ENCODE peak calls at places on chromosome 20, in ten cellular contexts. A is heart right ventricle; L is CD4-positive, CD25-positive, alpha-beta regulatory T cell; K is H1; Y is transverse colon; W is MM.1S; M is neuronal stem cell; F is trophoblast cell; G is astrocyte; T is heart left ventricle. O is an unnamed sample.

GRCh38 chr20:41171736-41172295 is 34.5 kb downstream of the PLCG1 start:
- DNase-seq in A (no peak), L (no peak), K (no peak), Y (peak; percentile 4), W (no peak), M (no peak), F (no peak), G (no peak), T (no peak), O (no peak)

GRCh38 chr20:53737404-53738038 is 143.9 kb upstream of the ZNF217 start:
- DNase-seq in A (no peak), L (no peak), K (no peak), Y (no peak), W (peak; percentile 10), M (no peak), F (no peak), G (peak; percentile 36), T (no peak), O (peak; percentile 38)

GRCh38 chr20:50821257-50821921 is 26.5 kb downstream of the BCAS4 start:
- DNase-seq in A (no peak), L (no peak), K (no peak), Y (no peak), W (no peak), M (no peak), F (no peak), G (no peak), T (no peak), O (no peak)

GRCh38 chr20:54573838-54574237 is 98.4 kb downstream of the DOK5 start:
- DNase-seq in A (peak; percentile 11), L (no peak), K (no peak), Y (no peak), W (no peak), M (no peak), F (no peak), G (no peak), T (peak; percentile 35), O (no peak)

GRCh38 chr20:62822239-62822787 is 5.5 kb downstream of the COL9A3 start:
- DNase-seq in A (no peak), L (no peak), K (peak; percentile 50), Y (no peak), W (no peak), M (no peak), F (no peak), G (no peak), T (no peak), O (no peak)

GRCh38 chr20:5895626-5896025 is 54.7 kb downstream of the TRMT6 start:
- DNase-seq in A (no peak), L (no peak), K (no peak), Y (no peak), W (no peak), M (no peak), F (no peak), G (no peak), T (no peak), O (no peak)

GRCh38 chr20:46164166-46164565 is 46.1 kb downstream of the CD40 start:
- DNase-seq in A (no peak), L (no peak), K (no peak), Y (no peak), W (no peak), M (no peak), F (no peak), G (no peak), T (no peak), O (no peak)

GRCh38 chr20:62427172-62428007 is at the start of gene RBBP8NL:
- DNase-seq in A (no peak), L (no peak), K (peak; percentile 88), Y (peak; percentile 92), W (no peak), M (no peak), F (peak; percentile 99), G (no peak), T (no peak), O (no peak)

GRCh38 chr20:38620501-38620900 is 18.9 kb downstream of the ARHGAP40 start:
- DNase-seq in A (no peak), L (no peak), K (no peak), Y (no peak), W (no peak), M (no peak), F (no peak), G (no peak), T (no peak), O (no peak)

GRCh38 chr20:62246431-62246830 is 8.1 kb downstream of the OSBPL2 start:
- DNase-seq in A (no peak), L (no peak), K (no peak), Y (no peak), W (no peak), M (no peak), F (no peak), G (no peak), T (no peak), O (no peak)

GRCh38 chr20:54170963-54171362 is 2.8 kb downstream of the CYP24A1 start:
- DNase-seq in A (no peak), L (no peak), K (no peak), Y (no peak), W (no peak), M (no peak), F (no peak), G (no peak), T (no peak), O (no peak)

GRCh38 chr20:36479938-36480337 is 61.4 kb upstream of the MYL9 start:
- DNase-seq in A (no peak), L (no peak), K (no peak), Y (no peak), W (no peak), M (no peak), F (peak; percentile 78), G (no peak), T (no peak), O (no peak)

GRCh38 chr20:11204926-11205768 is 531.3 kb upstream of the JAG1 start:
- DNase-seq in A (peak; percentile 19), L (peak; percentile 16), K (peak; percentile 55), Y (peak; percentile 74), W (peak; percentile 67), M (peak; percentile 56), F (peak; percentile 50), G (peak; percentile 41), T (peak; percentile 69), O (peak; percentile 71)
- H3K27ac ChIP-seq in A (peak overlapping the region; percentile 59), L (no peak overlapping the region), K (no peak overlapping the region), Y (no peak overlapping the region), W (no peak overlapping the region), M (no peak overlapping the region), F (peak overlapping the region; percentile 22), G (no peak overlapping the region), T (no peak overlapping the region), O (no peak overlapping the region)

GRCh38 chr20:2748551-2749342 is 51.7 kb downstream of the CPXM1 start:
- DNase-seq in A (no peak), L (no peak), K (peak; percentile 73), Y (no peak), W (no peak), M (no peak), F (no peak), G (no peak), T (no peak), O (no peak)
- H3K4me3 ChIP-seq in A (no peak overlapping the region), L (no peak overlapping the region), K (no peak overlapping the region), Y (no peak overlapping the region), W (no peak overlapping the region), M (no peak overlapping the region), F (no peak overlapping the region), G (no peak overlapping the region), T (no peak overlapping the region), O (no peak overlapping the region)

GRCh38 chr20:1813101-1813529 is 82.1 kb upstream of the SIRPA start:
- DNase-seq in A (peak; percentile 62), L (no peak), K (no peak), Y (peak; percentile 35), W (no peak), M (no peak), F (peak; percentile 82), G (peak; percentile 90), T (peak; percentile 79), O (no peak)

GRCh38 chr20:1816384-1817381 is 78.5 kb upstream of the SIRPA start:
- DNase-seq in A (no peak), L (no peak), K (no peak), Y (no peak), W (no peak), M (no peak), F (no peak), G (peak; percentile 71), T (peak; percentile 48), O (no peak)

GRCh38 chr20:1817577-1818211 is 77.5 kb upstream of the SIRPA start:
- DNase-seq in A (no peak), L (no peak), K (no peak), Y (peak; percentile 3), W (no peak), M (no peak), F (no peak), G (no peak), T (no peak), O (no peak)

GRCh38 chr20:1813674-1814635 is 81.3 kb upstream of the SIRPA start:
- DNase-seq in A (no peak), L (no peak), K (no peak), Y (no peak), W (no peak), M (no peak), F (no peak), G (no peak), T (no peak), O (no peak)

DNA sequence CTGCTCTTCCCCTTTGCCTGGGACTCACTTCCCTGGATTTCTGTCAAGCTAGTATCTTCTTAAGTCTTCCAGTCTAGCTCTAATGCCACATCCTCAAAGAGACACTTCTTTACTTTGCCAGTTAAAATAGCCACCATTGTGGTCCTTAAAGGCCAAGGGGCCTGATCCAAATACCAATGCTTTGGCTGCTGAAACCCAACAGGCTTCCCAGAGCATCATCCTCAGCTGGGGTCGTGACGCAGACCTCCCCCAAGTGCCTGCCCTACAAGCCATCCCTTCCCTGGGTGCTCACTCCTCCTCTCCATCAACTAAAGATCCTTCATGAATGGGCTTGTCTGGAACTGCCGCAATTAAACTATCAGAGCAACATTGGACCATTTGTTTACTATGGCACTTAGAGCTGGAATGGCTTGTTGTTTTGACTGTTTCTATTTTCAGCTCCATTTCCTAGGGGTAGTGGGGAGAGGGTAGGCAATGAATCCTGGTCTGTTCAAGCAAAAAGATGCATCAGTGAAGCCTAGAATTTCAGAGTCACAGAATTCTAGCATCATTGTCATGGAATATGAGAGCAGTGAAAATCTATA is 79.6 kb upstream of the SIRPA start:
- DNase-seq in A (no peak), L (no peak), K (no peak), Y (no peak), W (no peak), M (no peak), F (no peak), G (no peak), T (no peak), O (no peak)
- H3K27ac ChIP-seq in A (peak overlapping the region; percentile 87), L (no peak overlapping the region), K (no peak overlapping the region), Y (no peak overlapping the region), W (no peak overlapping the region), M (no peak overlapping the region), F (no peak overlapping the region), G (no peak overlapping the region), T (peak overlapping the region; percentile 75), O (no peak overlapping the region)

DNA sequence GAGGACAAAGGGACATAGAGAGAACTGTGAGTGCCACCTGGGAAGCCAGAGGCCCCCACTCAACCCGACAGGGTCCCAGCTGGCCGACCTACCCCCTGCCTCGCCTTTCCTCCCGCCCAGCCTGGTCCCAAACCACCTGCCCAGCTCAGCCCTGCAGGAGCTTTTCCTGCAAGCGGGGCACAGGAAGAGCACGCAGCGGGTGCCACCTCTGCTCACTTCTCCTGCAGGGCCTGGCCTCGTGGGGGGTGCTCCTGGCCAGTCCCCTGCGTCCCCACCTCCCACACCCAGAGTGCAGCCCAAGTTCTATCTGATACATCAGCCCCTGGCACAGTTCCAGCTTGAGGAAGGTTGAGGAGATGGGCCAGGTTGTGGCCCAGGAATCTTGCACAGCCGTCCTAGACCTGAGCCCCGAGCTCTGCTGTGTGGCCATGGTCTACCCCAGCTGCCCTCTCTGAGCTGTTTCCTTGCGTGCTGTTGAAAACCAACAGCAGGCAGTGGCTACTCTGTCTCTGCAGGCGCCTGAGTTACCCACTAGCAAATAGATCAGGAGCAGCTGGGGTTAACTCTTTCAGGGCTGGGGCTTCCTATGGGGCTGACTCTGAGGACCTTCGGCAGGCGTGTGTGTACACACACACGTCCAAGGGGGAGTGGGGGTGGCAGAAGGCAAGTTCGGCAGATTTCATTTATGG is 1.7 kb downstream of the NECAB3 start:
- DNase-seq in A (no peak), L (no peak), K (no peak), Y (no peak), W (peak; percentile 5), M (no peak), F (no peak), G (no peak), T (no peak), O (peak; percentile 60)
- H3K4me3 ChIP-seq in A (peak overlapping the region; percentile 72), L (no peak overlapping the region), K (no peak overlapping the region), Y (peak overlapping the region; percentile 72), W (peak overlapping the region; percentile 91), M (peak overlapping the region; percentile 44), F (no peak overlapping the region), G (peak overlapping the region; percentile 75), T (peak overlapping the region; percentile 76), O (peak overlapping the region; percentile 74)